ENCODE peak calls at places on chromosomes 11 and 22, in four cellular contexts. One of them, this sample, is unnamed.

GRCh38 chr11:45273509-45273908 is 12.6 kb downstream of the SYT13 start:
- DNase-seq in ecto neural progenitor cell: no peak
- DNase-seq in GM20000: no peak
- DNase-seq in stimulated activated CD8-positive, alpha-beta memory T cell treated with anti-CD3 and anti-CD28 coated beads, Interleukin-15, amount 100 ng/mL, for 4 hours: no peak
- DNase-seq in this sample: no peak

GRCh38 chr11:8501838-8502237 is 92.2 kb downstream of the STK33 start:
- DNase-seq in ecto neural progenitor cell: no peak
- DNase-seq in GM20000: no peak
- DNase-seq in stimulated activated CD8-positive, alpha-beta memory T cell treated with anti-CD3 and anti-CD28 coated beads, Interleukin-15, amount 100 ng/mL, for 4 hours: no peak
- DNase-seq in this sample: no peak

GRCh38 chr11:97454988-97455387 is 1065.2 kb downstream of the JRKL start:
- DNase-seq in ecto neural progenitor cell: no peak
- DNase-seq in GM20000: no peak
- DNase-seq in stimulated activated CD8-positive, alpha-beta memory T cell treated with anti-CD3 and anti-CD28 coated beads, Interleukin-15, amount 100 ng/mL, for 4 hours: no peak
- DNase-seq in this sample: no peak

GRCh38 chr11:91011503-91011902 is 788.7 kb upstream of the CHORDC1 start:
- DNase-seq in ecto neural progenitor cell: no peak
- DNase-seq in GM20000: no peak
- DNase-seq in stimulated activated CD8-positive, alpha-beta memory T cell treated with anti-CD3 and anti-CD28 coated beads, Interleukin-15, amount 100 ng/mL, for 4 hours: no peak
- DNase-seq in this sample: no peak

GRCh38 chr11:12042215-12042676 is 33.8 kb upstream of the DKK3 start:
- DNase-seq in ecto neural progenitor cell: no peak
- DNase-seq in GM20000: no peak
- DNase-seq in stimulated activated CD8-positive, alpha-beta memory T cell treated with anti-CD3 and anti-CD28 coated beads, Interleukin-15, amount 100 ng/mL, for 4 hours: no peak
- DNase-seq in this sample: no peak

GRCh38 chr11:393219-394033 is 583 bp upstream of the PKP3 start:
- DNase-seq in ecto neural progenitor cell: no peak
- DNase-seq in GM20000: no peak
- DNase-seq in stimulated activated CD8-positive, alpha-beta memory T cell treated with anti-CD3 and anti-CD28 coated beads, Interleukin-15, amount 100 ng/mL, for 4 hours: no peak
- DNase-seq in this sample: no peak

GRCh38 chr11:27076121-27076589 is 35.5 kb downstream of the BBOX1 start:
- DNase-seq in ecto neural progenitor cell: no peak
- DNase-seq in GM20000: no peak
- DNase-seq in stimulated activated CD8-positive, alpha-beta memory T cell treated with anti-CD3 and anti-CD28 coated beads, Interleukin-15, amount 100 ng/mL, for 4 hours: no peak
- DNase-seq in this sample: no peak

GRCh38 chr11:78248191-78248590 is 59.5 kb downstream of the USP35 start:
- DNase-seq in ecto neural progenitor cell: no peak
- DNase-seq in GM20000: no peak
- DNase-seq in stimulated activated CD8-positive, alpha-beta memory T cell treated with anti-CD3 and anti-CD28 coated beads, Interleukin-15, amount 100 ng/mL, for 4 hours: no peak
- DNase-seq in this sample: no peak

GRCh38 chr11:69427337-69427736 is 54.1 kb upstream of the LINC01488 start:
- DNase-seq in ecto neural progenitor cell: peak; percentile 71
- DNase-seq in GM20000: no peak
- DNase-seq in stimulated activated CD8-positive, alpha-beta memory T cell treated with anti-CD3 and anti-CD28 coated beads, Interleukin-15, amount 100 ng/mL, for 4 hours: no peak
- DNase-seq in this sample: no peak

GRCh38 chr11:11463397-11463796 is 110.3 kb upstream of the CSNK2A3 start:
- DNase-seq in ecto neural progenitor cell: no peak
- DNase-seq in GM20000: no peak
- DNase-seq in stimulated activated CD8-positive, alpha-beta memory T cell treated with anti-CD3 and anti-CD28 coated beads, Interleukin-15, amount 100 ng/mL, for 4 hours: no peak
- DNase-seq in this sample: no peak

GRCh38 chr11:64539711-64540420 is 51.2 kb upstream of the SLC22A12 start:
- DNase-seq in ecto neural progenitor cell: no peak
- DNase-seq in GM20000: no peak
- DNase-seq in stimulated activated CD8-positive, alpha-beta memory T cell treated with anti-CD3 and anti-CD28 coated beads, Interleukin-15, amount 100 ng/mL, for 4 hours: no peak
- DNase-seq in this sample: no peak

GRCh38 chr22:32901925-32902324 is 100.4 kb downstream of the TIMP3 start:
- DNase-seq in ecto neural progenitor cell: no peak
- DNase-seq in GM20000: no peak
- DNase-seq in stimulated activated CD8-positive, alpha-beta memory T cell treated with anti-CD3 and anti-CD28 coated beads, Interleukin-15, amount 100 ng/mL, for 4 hours: no peak
- DNase-seq in this sample: no peak

GRCh38 chr11:27293500-27294417 is 69.3 kb downstream of the CCDC34 start:
- DNase-seq in ecto neural progenitor cell: no peak
- DNase-seq in GM20000: no peak
- DNase-seq in stimulated activated CD8-positive, alpha-beta memory T cell treated with anti-CD3 and anti-CD28 coated beads, Interleukin-15, amount 100 ng/mL, for 4 hours: no peak
- DNase-seq in this sample: no peak

GRCh38 chr11:126113515-126113957 is 50.9 kb upstream of the CDON start:
- DNase-seq in ecto neural progenitor cell: no peak
- DNase-seq in GM20000: no peak
- DNase-seq in stimulated activated CD8-positive, alpha-beta memory T cell treated with anti-CD3 and anti-CD28 coated beads, Interleukin-15, amount 100 ng/mL, for 4 hours: no peak
- DNase-seq in this sample: no peak

GRCh38 chr22:31490496-31490925 is 869 bp upstream of the EIF4ENIF1 start:
- DNase-seq in ecto neural progenitor cell: peak; percentile 52
- DNase-seq in GM20000: peak; percentile 87
- DNase-seq in stimulated activated CD8-positive, alpha-beta memory T cell treated with anti-CD3 and anti-CD28 coated beads, Interleukin-15, amount 100 ng/mL, for 4 hours: peak; percentile 15
- DNase-seq in this sample: peak; percentile 79

GRCh38 chr11:9489366-9489765 is 28.6 kb downstream of the ZNF143 start:
- DNase-seq in ecto neural progenitor cell: no peak
- DNase-seq in GM20000: no peak
- DNase-seq in stimulated activated CD8-positive, alpha-beta memory T cell treated with anti-CD3 and anti-CD28 coated beads, Interleukin-15, amount 100 ng/mL, for 4 hours: no peak
- DNase-seq in this sample: no peak

GRCh38 chr22:16937811-16938210 is 70.2 kb downstream of the GAB4 start:
- DNase-seq in ecto neural progenitor cell: no peak
- DNase-seq in GM20000: no peak
- DNase-seq in stimulated activated CD8-positive, alpha-beta memory T cell treated with anti-CD3 and anti-CD28 coated beads, Interleukin-15, amount 100 ng/mL, for 4 hours: no peak
- DNase-seq in this sample: no peak

GRCh38 chr11:88484873-88485621 is 147.5 kb upstream of the CTSC start:
- DNase-seq in ecto neural progenitor cell: no peak
- DNase-seq in GM20000: peak; percentile 45
- DNase-seq in stimulated activated CD8-positive, alpha-beta memory T cell treated with anti-CD3 and anti-CD28 coated beads, Interleukin-15, amount 100 ng/mL, for 4 hours: no peak
- DNase-seq in this sample: peak; percentile 62

GRCh38 chr11:62497132-62497915 is 49.3 kb downstream of the AHNAK start:
- DNase-seq in ecto neural progenitor cell: no peak
- DNase-seq in GM20000: peak; percentile 30
- DNase-seq in stimulated activated CD8-positive, alpha-beta memory T cell treated with anti-CD3 and anti-CD28 coated beads, Interleukin-15, amount 100 ng/mL, for 4 hours: no peak
- DNase-seq in this sample: peak; percentile 38

GRCh38 chr11:73976451-73977151 is 6.0 kb downstream of the UCP2 start:
- DNase-seq in ecto neural progenitor cell: no peak
- DNase-seq in GM20000: no peak
- DNase-seq in stimulated activated CD8-positive, alpha-beta memory T cell treated with anti-CD3 and anti-CD28 coated beads, Interleukin-15, amount 100 ng/mL, for 4 hours: no peak
- DNase-seq in this sample: no peak

GRCh38 chr22:27501191-27501936 is 300.2 kb downstream of the MN1 start:
- DNase-seq in ecto neural progenitor cell: no peak
- DNase-seq in GM20000: no peak
- DNase-seq in stimulated activated CD8-positive, alpha-beta memory T cell treated with anti-CD3 and anti-CD28 coated beads, Interleukin-15, amount 100 ng/mL, for 4 hours: no peak
- DNase-seq in this sample: no peak